ENCODE peak calls at places on chromosome 22, in eight cellular contexts. I, D, S, V, Y, X, Q and J are unnamed samples. For H3K4me1, the result is how much of the 10 kb centered on the place peaks cover.

GRCh38 chr22:28129319-28129962 is 210.4 kb upstream of the PITPNB start:
- DNase-seq in I (no peak), D (no peak), S (no peak), V (no peak), Y (no peak), X (no peak), Q (no peak), J (no peak)

GRCh38 chr22:50089231-50090140 is at the start of gene MOV10L1:
- DNase-seq in I (no peak), D (no peak), S (no peak), V (no peak), Y (no peak), X (no peak), Q (no peak), J (peak)

GRCh38 chr22:37630839-37631435 is 8.5 kb upstream of the SH3BP1 start:
- DNase-seq in I (no peak), D (no peak), S (no peak), V (peak), Y (no peak), X (peak), Q (no peak), J (peak)

GRCh38 chr22:47658182-47658581 is 895.7 kb downstream of the TBC1D22A start:
- DNase-seq in I (no peak), D (no peak), S (no peak), V (no peak), Y (no peak), X (no peak), Q (no peak), J (no peak)

GRCh38 chr22:23769321-23769965 is 1.7 kb upstream of the CHCHD10 start:
- DNase-seq in I (no peak), D (no peak), S (no peak), V (no peak), Y (no peak), X (no peak), Q (no peak), J (no peak)

GRCh38 chr22:32650553-32651345 is 150.8 kb upstream of the TIMP3 start:
- DNase-seq in I (no peak), D (no peak), S (no peak), V (no peak), Y (no peak), X (no peak), Q (no peak), J (no peak)

GRCh38 chr22:26321469-26321913 is 107.6 kb upstream of the ASPHD2 start:
- DNase-seq in I (no peak), D (no peak), S (no peak), V (no peak), Y (no peak), X (no peak), Q (no peak), J (no peak)

GRCh38 chr22:26904483-26904882 is 247.1 kb downstream of the MIAT start:
- DNase-seq in I (no peak), D (no peak), S (no peak), V (no peak), Y (no peak), X (no peak), Q (no peak), J (no peak)

GRCh38 chr22:38187413-38188212 is 6.0 kb upstream of the PLA2G6 start:
- DNase-seq in I (no peak), D (no peak), S (no peak), V (peak), Y (no peak), X (peak), Q (no peak), J (no peak)

GRCh38 chr22:26702906-26703830 is 45.8 kb downstream of the MIAT start:
- DNase-seq in I (no peak), D (no peak), S (no peak), V (no peak), Y (no peak), X (no peak), Q (no peak), J (no peak)

GRCh38 chr22:37505989-37506388 is 13.2 kb downstream of the CARD10 start:
- DNase-seq in I (no peak), D (no peak), S (no peak), V (no peak), Y (no peak), X (no peak), Q (no peak), J (no peak)

GRCh38 chr22:21807545-21807944 is 59.9 kb downstream of the MAPK1 start:
- DNase-seq in I (no peak), D (no peak), S (no peak), V (no peak), Y (no peak), X (no peak), Q (no peak), J (no peak)

GRCh38 chr22:29625090-29625825 is 21.8 kb downstream of the NF2 start:
- DNase-seq in I (peak), D (peak), S (no peak), V (peak), Y (no peak), X (peak), Q (peak), J (no peak)

GRCh38 chr22:29482726-29483125 is 2.7 kb downstream of the NEFH start:
- DNase-seq in I (no peak), D (peak), S (no peak), V (no peak), Y (no peak), X (no peak), Q (no peak), J (no peak)

GRCh38 chr22:31102441-31103081 is 4.8 kb downstream of the SELENOM start:
- DNase-seq in I (peak), D (peak), S (no peak), V (peak), Y (peak), X (peak), Q (peak), J (peak)

GRCh38 chr22:44218071-44218470 is 37.3 kb downstream of the PARVG start:
- DNase-seq in I (no peak), D (no peak), S (no peak), V (no peak), Y (no peak), X (no peak), Q (no peak), J (no peak)

GRCh38 chr22:50270302-50271010 is at the start of gene MAPK11:
- DNase-seq in I (peak), D (peak), S (no peak), V (peak), Y (no peak), X (peak), Q (peak), J (peak)

GRCh38 chr22:32619614-32620426 is 145.2 kb downstream of the FBXO7 start:
- DNase-seq in I (no peak), D (peak), S (no peak), V (peak), Y (no peak), X (no peak), Q (peak), J (peak)

GRCh38 chr22:30328466-30329049 is 1.8 kb upstream of the TBC1D10A start:
- DNase-seq in I (no peak), D (no peak), S (no peak), V (no peak), Y (no peak), X (no peak), Q (no peak), J (no peak)

GRCh38 chr22:45064313-45065268 is 54.8 kb upstream of the PHF21B start:
- DNase-seq in I (no peak), D (peak), S (no peak), V (no peak), Y (no peak), X (no peak), Q (no peak), J (no peak)

GRCh38 chr22:40817737-40818136 is 1.4 kb downstream of the SLC25A17 start:
- DNase-seq in I (no peak), D (no peak), S (no peak), V (no peak), Y (no peak), X (no peak), Q (no peak), J (no peak)

GRCh38 chr22:42519544-42520237 is at the start of gene RRP7A:
- DNase-seq in I (peak), D (peak), S (peak), V (peak), Y (no peak), X (peak), Q (peak), J (peak)

GRCh38 chr22:43002198-43002577 is 12.8 kb downstream of the PACSIN2 start:
- DNase-seq in I (no peak), D (no peak), S (no peak), V (no peak), Y (no peak), X (no peak), Q (no peak), J (no peak)

GRCh38 chr22:31857247-31857646 is 87.1 kb upstream of the YWHAH start:
- DNase-seq in I (no peak), D (no peak), S (no peak), V (no peak), Y (no peak), X (no peak), Q (no peak), J (no peak)

GRCh38 chr22:41687901-41688364 is 734 bp downstream of the SNU13 start:
- DNase-seq in I (peak), D (peak), S (no peak), V (no peak), Y (no peak), X (no peak), Q (no peak), J (peak)

GRCh38 chr22:23126165-23127054 is 15.4 kb downstream of the RSPH14 start:
- DNase-seq in I (no peak), D (peak), S (no peak), V (no peak), Y (no peak), X (no peak), Q (no peak), J (no peak)

GRCh38 chr22:35154937-35155387 is 89.0 kb downstream of the ISX start:
- DNase-seq in I (peak), D (peak), S (no peak), V (peak), Y (no peak), X (peak), Q (peak), J (peak)

GRCh38 chr22:17952273-17952801 is 72.0 kb downstream of the MICAL3 start:
- DNase-seq in I (peak), D (no peak), S (no peak), V (no peak), Y (no peak), X (no peak), Q (no peak), J (no peak)

GRCh38 chr22:50576070-50576469 is 2.2 kb downstream of the CPT1B start:
- DNase-seq in I (no peak), D (no peak), S (no peak), V (peak), Y (no peak), X (no peak), Q (no peak), J (no peak)

GRCh38 chr22:37095113-37095512 is 14.4 kb downstream of the TMPRSS6 start:
- DNase-seq in I (no peak), D (no peak), S (no peak), V (no peak), Y (no peak), X (no peak), Q (no peak), J (no peak)

GRCh38 chr22:33274214-33274828 is 216.1 kb upstream of the SYN3 start:
- DNase-seq in I (peak), D (peak), S (no peak), V (peak), Y (no peak), X (no peak), Q (no peak), J (peak)

GRCh38 chr22:18048441-18048898 is 24.1 kb upstream of the MICAL3 start:
- DNase-seq in I (no peak), D (no peak), S (no peak), V (no peak), Y (no peak), X (no peak), Q (no peak), J (peak)

GRCh38 chr22:39241632-39242388 is 3.0 kb downstream of the PDGFB start:
- DNase-seq in I (no peak), D (no peak), S (no peak), V (no peak), Y (no peak), X (no peak), Q (no peak), J (no peak)

GRCh38 chr22:27512283-27512761 is 289.2 kb downstream of the MN1 start:
- DNase-seq in I (peak), D (peak), S (no peak), V (no peak), Y (peak), X (peak), Q (peak), J (no peak)

GRCh38 chr22:23283591-23284503 is 103.5 kb downstream of the BCR start:
- DNase-seq in I (no peak), D (no peak), S (no peak), V (peak), Y (no peak), X (no peak), Q (no peak), J (no peak)

DNA sequence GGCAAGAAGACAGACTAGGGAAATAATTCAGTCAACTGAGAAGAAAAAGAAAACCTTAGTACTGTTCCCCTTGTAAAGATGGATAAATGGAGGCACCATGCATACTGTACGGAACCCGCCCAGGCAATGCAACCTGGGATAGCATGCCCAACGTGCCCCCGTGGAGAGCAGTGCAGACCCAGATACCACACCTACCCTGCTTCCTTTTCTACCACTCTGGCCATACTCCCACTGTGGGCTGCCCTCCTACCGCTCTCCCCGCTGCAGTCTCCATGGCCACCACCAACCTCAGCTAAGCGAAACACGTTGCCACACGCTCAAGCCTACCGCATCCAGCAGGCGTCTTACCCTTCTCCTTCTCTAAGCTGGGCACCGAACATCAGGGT is 117.4 kb upstream of the SERPIND1 start:
- DNase-seq in I (no peak), D (no peak), S (no peak), V (no peak), Y (peak), X (no peak), Q (no peak), J (no peak)
- TF ChIP-seq POLR2A in I (no peak), D (no peak), S (no peak), V (no peak), Y (no peak), X (no peak), Q (no peak), J (no peak)

GRCh38 chr22:48869161-48869560 is 958.5 kb downstream of the BRD1 start:
- DNase-seq in I (no peak), D (no peak), S (no peak), V (no peak), Y (no peak), X (no peak), Q (no peak), J (peak)

GRCh38 chr22:48871176-48871840 is 956.4 kb downstream of the BRD1 start:
- DNase-seq in I (no peak), D (no peak), S (no peak), V (no peak), Y (no peak), X (no peak), Q (no peak), J (peak)

GRCh38 chr22:48868554-48868953 is 959.1 kb downstream of the BRD1 start:
- DNase-seq in I (no peak), D (no peak), S (no peak), V (no peak), Y (no peak), X (no peak), Q (no peak), J (peak)

GRCh38 chr22:48870436-48870835 is 957.2 kb downstream of the BRD1 start:
- DNase-seq in I (no peak), D (no peak), S (no peak), V (no peak), Y (no peak), X (no peak), Q (no peak), J (peak)

DNA sequence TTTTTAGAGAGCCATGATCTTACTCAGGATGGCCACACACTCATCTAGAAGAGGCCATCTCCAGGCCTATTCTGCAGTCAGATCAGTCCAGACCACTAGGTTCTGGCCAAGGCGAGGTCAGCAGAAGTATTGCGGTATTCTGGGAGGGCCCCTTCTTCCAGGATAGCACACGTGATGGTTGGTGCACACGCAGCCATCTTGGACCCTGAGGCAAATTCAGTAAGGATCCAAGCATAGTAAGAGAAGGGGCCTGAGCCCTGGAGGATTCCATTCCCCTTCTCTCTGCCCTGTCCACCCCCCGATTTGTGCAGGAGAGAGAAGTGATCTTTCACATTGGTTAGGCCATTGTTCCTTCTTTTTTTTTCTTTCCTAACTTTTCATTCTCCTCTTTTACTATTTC is 957.9 kb downstream of the BRD1 start:
- DNase-seq in I (no peak), D (no peak), S (no peak), V (no peak), Y (no peak), X (no peak), Q (no peak), J (peak)
- H3K4me1 ChIP-seq in I (under half), D (under half), S (under half), V (under half), Y (under half), X (under half), Q (under half), J (under half)

GRCh38 chr22:19974233-19974861 is 32.7 kb upstream of the TXNRD2 start:
- DNase-seq in I (peak), D (no peak), S (no peak), V (peak), Y (no peak), X (peak), Q (no peak), J (no peak)
- H3K27ac ChIP-seq in I (no peak), D (no peak), S (no peak), V (no peak), Y (no peak), X (no peak), Q (no peak), J (peak)

DNA sequence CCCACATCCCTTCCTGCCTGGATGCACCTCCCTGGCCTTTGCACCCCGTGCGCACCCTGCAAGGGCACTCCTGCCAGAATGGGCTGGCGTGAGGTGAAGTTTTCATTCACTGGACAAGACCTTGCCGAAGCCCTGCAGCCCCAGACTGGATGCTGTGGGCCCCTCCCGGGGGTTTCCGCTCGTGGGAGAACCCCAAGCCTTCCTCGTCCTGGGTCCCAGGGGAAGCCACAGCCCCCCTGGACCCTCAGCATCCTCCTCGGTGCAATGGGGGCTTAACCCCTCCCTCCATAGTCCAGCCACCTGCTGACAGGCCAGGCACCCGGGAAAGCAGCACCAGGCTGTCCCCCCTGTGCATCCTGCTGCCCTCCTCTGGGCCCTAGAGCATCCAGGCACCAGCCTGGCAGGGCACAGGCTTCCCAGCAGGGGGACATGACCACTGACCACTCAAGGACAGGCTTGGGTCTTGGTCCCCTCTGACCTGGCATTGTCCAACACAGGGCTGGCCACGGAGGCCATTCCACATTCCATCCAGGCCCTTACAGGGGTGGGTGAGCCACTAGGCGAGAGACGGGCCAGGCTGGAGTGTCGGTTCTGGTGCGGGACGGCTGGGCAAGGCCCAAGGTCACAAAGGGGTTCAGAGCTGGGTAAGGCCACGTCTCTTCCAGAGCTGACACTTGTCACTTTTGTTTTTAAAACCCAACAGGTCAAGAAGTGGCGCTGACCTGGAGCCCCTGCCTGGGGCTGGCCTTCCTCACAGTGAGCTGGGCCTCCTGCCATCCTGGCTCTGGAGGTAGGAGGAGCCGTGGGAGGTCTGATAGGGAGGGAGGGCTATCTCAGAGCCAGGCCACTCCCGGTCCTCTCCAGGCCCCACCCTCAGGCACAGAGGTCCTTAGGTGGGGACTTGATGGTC is 41.5 kb upstream of the PPARA start:
- DNase-seq in I (peak), D (peak), S (no peak), V (peak), Y (no peak), X (peak), Q (peak), J (no peak)
- TF ChIP-seq POLR2A in I (no peak), D (no peak), S (no peak), V (no peak), Y (no peak), X (no peak), Q (no peak), J (no peak)